ENCODE peak calls at places on chromosomes 4 and X, in four cellular contexts. M, B, A and O are unnamed samples.

GRCh38 chr4:123672987-123673386 is 276.4 kb downstream of the SPRY1 start:
- DNase-seq in B (peak), M (no peak), A (no peak), O (peak)

GRCh38 chrX:23003121-23003520 is 3.4 kb downstream of the DDX53 start:
- DNase-seq in M (no peak), B (peak), A (no peak), O (no peak)

GRCh38 chrX:22699591-22700091 is 300.1 kb upstream of the DDX53 start:
- DNase-seq in M (no peak), B (peak), A (no peak), O (no peak)

GRCh38 chr4:3719191-3719590 is 47.0 kb upstream of the ADRA2C start:
- DNase-seq in B (no peak), M (no peak), A (no peak), O (no peak)

GRCh38 chr4:11471613-11472012 is 42.9 kb upstream of the HS3ST1 start:
- DNase-seq in A (no peak), B (no peak), M (no peak), O (peak)

GRCh38 chrX:20317873-20318272 is 51.2 kb upstream of the RPS6KA3 start:
- DNase-seq in M (no peak), B (no peak), A (no peak), O (no peak)

GRCh38 chr4:158912390-158913175 is 143.8 kb downstream of the FNIP2 start:
- DNase-seq in A (no peak), M (no peak), B (peak), O (no peak)

GRCh38 chr4:100695871-100696270 is 178.0 kb upstream of the EMCN start:
- DNase-seq in B (no peak), A (no peak), M (no peak), O (no peak)

GRCh38 chr4:128688025-128688721 is 121.3 kb upstream of the JADE1 start:
- DNase-seq in B (no peak), M (no peak), A (no peak), O (peak)

GRCh38 chr4:1608196-1608820 is 75.8 kb downstream of the FAM53A start:
- DNase-seq in B (no peak), M (no peak), A (peak), O (no peak)

GRCh38 chrX:40273356-40274050 is 175.7 kb upstream of the BCOR start:
- DNase-seq in M (no peak), A (peak), B (peak), O (no peak)

GRCh38 chr4:156830356-156830755 is 141.2 kb downstream of the PDGFC start:
- DNase-seq in M (no peak), B (peak), A (no peak), O (no peak)

GRCh38 chr4:142265946-142266345 is 580.2 kb downstream of the INPP4B start:
- DNase-seq in A (no peak), M (no peak), B (no peak), O (no peak)
- H3K27ac ChIP-seq in A (peak), M (no peak), B (peak), O (no peak)

GRCh38 chr4:102091656-102092055 is 253.6 kb downstream of the SLC39A8 start:
- DNase-seq in B (no peak), A (no peak), M (no peak), O (no peak)
- H3K27ac ChIP-seq in B (no peak), A (no peak), M (no peak), O (no peak)

DNA sequence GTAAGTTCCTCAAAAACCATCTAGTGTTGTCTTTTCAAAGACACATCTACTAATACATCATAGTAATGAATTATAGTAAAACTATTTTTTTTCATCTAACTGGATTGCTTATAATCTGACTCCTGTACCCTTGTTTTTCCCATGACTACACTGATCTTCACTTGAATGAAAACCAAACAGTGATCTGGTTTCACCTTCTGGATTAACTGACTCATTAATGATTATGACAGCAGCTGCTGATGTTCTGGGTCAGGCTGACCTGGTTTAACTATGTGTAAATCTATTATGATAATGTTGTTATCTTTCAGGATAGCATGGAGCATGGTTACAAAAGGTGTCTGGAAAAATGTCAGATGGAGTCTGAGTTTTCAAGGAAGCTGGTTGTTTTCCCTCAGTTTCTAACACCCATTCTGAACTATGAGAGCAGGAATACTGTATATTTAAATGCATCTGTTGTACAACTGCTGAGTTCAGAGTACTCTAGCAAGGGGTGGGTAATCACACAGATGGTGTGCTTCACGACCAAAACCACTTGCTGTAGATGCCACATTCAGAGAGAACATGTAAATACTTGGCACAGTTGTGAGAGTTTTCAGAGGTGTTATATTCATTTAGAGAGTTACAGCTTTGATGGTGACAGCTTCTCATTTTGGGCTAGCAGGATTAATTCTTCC is 249.9 kb upstream of the TET2 start:
- DNase-seq in B (no peak), M (no peak), A (no peak), O (no peak)
- H3K27ac ChIP-seq in B (no peak), M (no peak), A (no peak), O (no peak)

GRCh38 chr4:169147217-169147616 is 123.5 kb downstream of the SH3RF1 start:
- DNase-seq in M (no peak), A (no peak), B (peak), O (no peak)
- H3K27ac ChIP-seq in M (no peak), A (no peak), B (no peak), O (no peak)